ENCODE peak calls at places on chromosome 9, in eight cellular contexts. B is coronary artery; D is CD4-positive, alpha-beta T cell; C is GM23338; P is B cell; G is left ventricle myocardium inferior; R is GM06990; V is body of pancreas. N is an unnamed sample.

GRCh38 chr9:96209407-96210031 is 92.5 kb downstream of the HSD17B3 start:
- DNase-seq in B (no peak), D (no peak), C (no peak), P (no peak), G (no peak), R (no peak), V (no peak), N (no peak)

GRCh38 chr9:134725605-134725940 is 84.0 kb downstream of the COL5A1 start:
- DNase-seq in B (no peak), D (no peak), C (no peak), P (no peak), G (no peak), R (no peak), V (no peak), N (no peak)

GRCh38 chr9:12973702-12974101 is 198.9 kb downstream of the LURAP1L start:
- DNase-seq in B (no peak), D (no peak), C (no peak), P (no peak), G (no peak), R (no peak), V (no peak), N (no peak)

GRCh38 chr9:111372297-111372696 is 42.3 kb upstream of the OR2K2 start:
- DNase-seq in B (no peak), D (no peak), C (no peak), P (no peak), G (no peak), R (no peak), V (no peak), N (no peak)

GRCh38 chr9:96874947-96875459 is 20.7 kb upstream of the ZNF782 start:
- DNase-seq in B (no peak), D (peak; percentile 26), C (no peak), P (no peak), G (no peak), R (peak; percentile 55), V (peak; percentile 92), N (no peak)

GRCh38 chr9:36798350-36799065 is 225.8 kb downstream of the MELK start:
- DNase-seq in B (no peak), D (no peak), C (peak; percentile 33), P (peak; percentile 25), G (no peak), R (no peak), V (no peak), N (no peak)

GRCh38 chr9:109273869-109274268 is 47.0 kb downstream of the EPB41L4B start:
- DNase-seq in B (no peak), D (no peak), C (no peak), P (no peak), G (no peak), R (no peak), V (no peak), N (no peak)

GRCh38 chr9:128454991-128455390 is 815 bp upstream of the ODF2 start:
- DNase-seq in B (no peak), D (no peak), C (no peak), P (no peak), G (no peak), R (no peak), V (no peak), N (no peak)

GRCh38 chr9:36948051-36948450 is 86.0 kb downstream of the PAX5 start:
- DNase-seq in B (no peak), D (no peak), C (peak; percentile 10), P (no peak), G (no peak), R (no peak), V (no peak), N (no peak)

GRCh38 chr9:130877300-130877699 is 19.3 kb downstream of the QRFP start:
- DNase-seq in B (no peak), D (no peak), C (no peak), P (no peak), G (no peak), R (no peak), V (no peak), N (no peak)

GRCh38 chr9:133098871-133099270 is 22.2 kb downstream of the RALGDS start:
- DNase-seq in B (no peak), D (no peak), C (no peak), P (peak; percentile 30), G (no peak), R (no peak), V (peak; percentile 9), N (no peak)

GRCh38 chr9:35813434-35814105 is 1.3 kb downstream of the HINT2 start:
- DNase-seq in B (no peak), D (no peak), C (peak; percentile 85), P (peak; percentile 21), G (no peak), R (no peak), V (no peak), N (no peak)

GRCh38 chr9:3360245-3360644 is 165.6 kb downstream of the RFX3 start:
- DNase-seq in B (no peak), D (no peak), C (no peak), P (no peak), G (no peak), R (no peak), V (no peak), N (no peak)
- TF ChIP-seq CTCF in B (no peak), D (no peak), C (no peak), P (no peak), G (no peak), R (no peak), V (no peak), N (no peak)

GRCh38 chr9:99197987-99198386 is 23.8 kb downstream of the ALG2 start:
- DNase-seq in B (no peak), D (no peak), C (peak; percentile 32), P (no peak), G (no peak), R (no peak), V (no peak), N (no peak)

GRCh38 chr9:99193466-99193821 is 28.3 kb downstream of the ALG2 start:
- DNase-seq in B (no peak), D (no peak), C (no peak), P (no peak), G (no peak), R (no peak), V (no peak), N (no peak)

GRCh38 chr9:99192786-99193465 is 28.8 kb downstream of the ALG2 start:
- DNase-seq in B (no peak), D (no peak), C (peak; percentile 55), P (no peak), G (no peak), R (no peak), V (no peak), N (no peak)

GRCh38 chr9:99199938-99200539 is 21.7 kb downstream of the ALG2 start:
- DNase-seq in B (no peak), D (no peak), C (no peak), P (no peak), G (no peak), R (no peak), V (no peak), N (no peak)

DNA sequence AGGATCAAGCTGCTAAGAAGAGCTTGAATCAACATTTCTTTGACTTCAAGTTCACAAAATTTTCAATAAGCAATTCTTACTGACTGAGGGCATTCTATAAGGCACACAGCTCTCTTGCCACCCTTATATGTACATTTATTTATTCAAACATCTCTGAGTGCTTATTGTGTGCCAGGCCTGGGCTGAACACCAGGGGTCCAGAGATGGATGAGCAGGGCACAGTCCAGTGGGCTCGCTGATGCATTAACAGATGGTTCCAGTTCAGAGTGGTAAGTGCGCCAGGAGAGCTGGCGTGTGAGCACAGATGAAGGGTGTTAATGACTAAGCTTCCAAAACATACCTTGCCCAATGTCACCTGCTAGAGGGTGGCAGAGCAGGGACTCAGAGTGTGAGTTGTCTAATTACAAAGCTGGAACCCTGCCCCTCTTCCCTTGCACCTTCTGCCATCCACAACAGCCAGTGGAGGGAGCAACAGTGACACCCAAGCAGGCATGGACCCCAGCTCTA is 24.6 kb downstream of the ALG2 start:
- DNase-seq in B (no peak), D (no peak), C (no peak), P (no peak), G (no peak), R (no peak), V (no peak), N (no peak)
- TF ChIP-seq CTCF in B (no peak), D (no peak), C (peak; percentile 11), P (no peak), G (no peak), R (peak; percentile 1), V (no peak), N (peak; percentile 13)

GRCh38 chr9:16719921-16720320 is 150.5 kb downstream of the BNC2 start:
- DNase-seq in B (no peak), D (no peak), C (no peak), P (no peak), G (no peak), R (no peak), V (no peak), N (no peak)

GRCh38 chr9:16718296-16718695 is 152.2 kb downstream of the BNC2 start:
- DNase-seq in B (no peak), D (no peak), C (no peak), P (no peak), G (no peak), R (no peak), V (no peak), N (no peak)

GRCh38 chr9:16716631-16717030 is 153.8 kb downstream of the BNC2 start:
- DNase-seq in B (no peak), D (no peak), C (no peak), P (no peak), G (no peak), R (no peak), V (no peak), N (no peak)

GRCh38 chr9:16720386-16720785 is 150.1 kb downstream of the BNC2 start:
- DNase-seq in B (no peak), D (no peak), C (no peak), P (no peak), G (no peak), R (no peak), V (no peak), N (no peak)

GRCh38 chr9:16718952-16719351 is 151.5 kb downstream of the BNC2 start:
- DNase-seq in B (no peak), D (no peak), C (no peak), P (no peak), G (no peak), R (no peak), V (no peak), N (no peak)
- TF ChIP-seq CTCF in B (no peak), D (no peak), C (peak; percentile 23), P (no peak), G (no peak), R (peak; percentile 3), V (no peak), N (no peak)

GRCh38 chr9:86241216-86241615 is 18.2 kb downstream of the C9orf153 start:
- DNase-seq in B (no peak), D (no peak), C (no peak), P (no peak), G (no peak), R (peak; percentile 30), V (no peak), N (no peak)

GRCh38 chr9:86250123-86250522 is 9.3 kb downstream of the C9orf153 start:
- DNase-seq in B (no peak), D (no peak), C (no peak), P (no peak), G (no peak), R (no peak), V (no peak), N (no peak)

GRCh38 chr9:86242012-86242411 is 17.4 kb downstream of the C9orf153 start:
- DNase-seq in B (no peak), D (no peak), C (peak; percentile 17), P (no peak), G (no peak), R (no peak), V (no peak), N (no peak)

DNA sequence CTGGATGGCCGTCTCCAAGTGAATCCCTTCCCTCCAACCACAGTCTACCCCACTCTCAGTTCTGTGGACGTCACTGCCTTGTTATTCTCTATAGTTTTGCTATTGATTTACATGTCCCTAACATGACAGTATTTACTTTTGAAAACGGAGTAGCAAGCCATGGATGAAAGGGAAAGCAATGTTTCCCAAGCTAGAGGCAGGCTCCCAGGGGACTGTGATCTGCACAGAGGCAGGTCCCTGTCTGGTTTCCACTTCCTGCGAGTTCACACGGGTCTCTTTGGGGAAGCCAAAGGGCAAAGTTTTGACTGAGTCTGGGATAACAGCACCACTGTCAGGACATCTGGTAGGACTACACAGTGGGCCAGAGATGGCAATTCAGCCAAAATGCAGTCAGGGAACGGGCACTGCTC is 12.7 kb downstream of the C9orf153 start:
- DNase-seq in B (no peak), D (no peak), C (peak; percentile 58), P (no peak), G (peak; percentile 38), R (peak; percentile 35), V (peak; percentile 20), N (no peak)
- TF ChIP-seq CTCF in B (no peak), D (no peak), C (peak; percentile 63), P (no peak), G (peak; percentile 38), R (peak; percentile 35), V (no peak), N (no peak)

N was measured in mesothelial cell of epicardium.